ENCODE peak calls at places on chromosomes 5 and 9, in seven cellular contexts. D, M, I, H, O, K and P are unnamed samples.

GRCh38 chr5:132489051-132489770 is 1.4 kb downstream of the IRF1 start:
- DNase-seq in D (no peak), M (peak), K (peak), I (no peak), O (peak), H (no peak), P (peak)

GRCh38 chr9:114085404-114085803 is 7.3 kb upstream of the AMBP start:
- DNase-seq in I (no peak), O (peak), D (no peak), K (no peak), M (no peak), H (no peak), P (no peak)

GRCh38 chr5:2989517-2989916 is 238.0 kb upstream of the IRX2 start:
- DNase-seq in H (no peak), I (no peak), K (no peak), D (no peak), O (peak), M (no peak), P (no peak)

GRCh38 chr9:128082173-128082572 is 14.1 kb downstream of the SLC25A25 start:
- DNase-seq in O (no peak), K (no peak), H (no peak), D (no peak), I (no peak), M (no peak), P (no peak)

GRCh38 chr9:100227636-100228035 is 125.1 kb downstream of the TEX10 start:
- DNase-seq in I (no peak), M (no peak), K (no peak), O (no peak), H (no peak), D (no peak), P (no peak)

GRCh38 chr5:120464627-120465280 is 654 bp downstream of the PRR16 start:
- DNase-seq in O (peak), H (no peak), I (no peak), M (no peak), D (no peak), K (peak), P (no peak)

GRCh38 chr5:40046792-40047191 is 622.0 kb upstream of the DAB2 start:
- DNase-seq in M (no peak), D (no peak), I (peak), H (no peak), K (no peak), O (no peak), P (no peak)

GRCh38 chr5:126052120-126052519 is 371.1 kb upstream of the GRAMD2B start:
- DNase-seq in I (peak), D (no peak), O (no peak), H (no peak), M (no peak), K (no peak), P (no peak)

DNA sequence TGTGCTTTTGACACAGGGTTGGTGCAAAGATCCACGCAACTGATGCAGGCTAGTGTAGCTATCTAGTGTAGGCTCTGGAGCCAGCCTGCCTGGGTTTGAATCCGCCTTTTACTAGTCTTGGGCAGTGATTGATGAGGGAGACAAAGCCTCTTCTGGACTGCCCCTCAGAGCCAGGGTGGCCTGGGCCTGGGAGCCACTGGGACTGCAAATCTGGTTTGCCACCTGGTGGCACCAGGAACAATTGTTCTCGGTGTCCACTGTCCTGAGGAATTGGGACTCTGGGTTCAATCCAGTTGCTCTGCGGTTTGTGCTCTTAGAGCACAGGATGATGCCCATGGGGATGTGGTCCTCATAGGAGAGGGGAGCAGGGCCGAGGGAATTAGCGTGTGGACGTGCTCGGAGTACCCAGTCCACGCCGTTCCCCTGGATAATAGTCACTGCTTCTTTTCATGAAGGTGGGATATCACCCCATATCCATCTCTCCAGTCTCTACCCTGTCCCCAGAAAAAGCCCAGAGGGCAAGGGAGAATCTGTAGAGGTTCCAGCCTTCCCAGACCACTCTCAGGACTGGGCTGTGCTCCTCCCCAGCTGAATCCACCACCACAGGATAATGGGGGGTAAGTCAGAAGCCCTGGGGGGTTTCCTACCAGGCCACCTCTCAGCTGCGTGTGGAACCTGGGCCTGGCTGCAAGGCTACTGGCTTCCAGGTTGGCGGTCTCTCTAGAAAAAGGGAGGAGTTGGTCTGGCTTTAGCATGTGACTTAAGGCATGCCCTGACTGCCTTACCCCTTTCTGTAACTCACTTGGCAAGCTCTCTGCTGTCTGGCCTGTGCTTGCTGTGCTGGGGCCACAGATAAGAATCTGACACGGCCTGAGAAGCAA is 1.9 kb downstream of the B4GALT7 start:
- DNase-seq in M (peak), I (no peak), K (no peak), D (no peak), H (no peak), O (no peak), P (no peak)
- H3K4me3 ChIP-seq in M (peak), I (no peak), K (no peak), D (no peak), H (peak), O (no peak), P (no peak)

DNA sequence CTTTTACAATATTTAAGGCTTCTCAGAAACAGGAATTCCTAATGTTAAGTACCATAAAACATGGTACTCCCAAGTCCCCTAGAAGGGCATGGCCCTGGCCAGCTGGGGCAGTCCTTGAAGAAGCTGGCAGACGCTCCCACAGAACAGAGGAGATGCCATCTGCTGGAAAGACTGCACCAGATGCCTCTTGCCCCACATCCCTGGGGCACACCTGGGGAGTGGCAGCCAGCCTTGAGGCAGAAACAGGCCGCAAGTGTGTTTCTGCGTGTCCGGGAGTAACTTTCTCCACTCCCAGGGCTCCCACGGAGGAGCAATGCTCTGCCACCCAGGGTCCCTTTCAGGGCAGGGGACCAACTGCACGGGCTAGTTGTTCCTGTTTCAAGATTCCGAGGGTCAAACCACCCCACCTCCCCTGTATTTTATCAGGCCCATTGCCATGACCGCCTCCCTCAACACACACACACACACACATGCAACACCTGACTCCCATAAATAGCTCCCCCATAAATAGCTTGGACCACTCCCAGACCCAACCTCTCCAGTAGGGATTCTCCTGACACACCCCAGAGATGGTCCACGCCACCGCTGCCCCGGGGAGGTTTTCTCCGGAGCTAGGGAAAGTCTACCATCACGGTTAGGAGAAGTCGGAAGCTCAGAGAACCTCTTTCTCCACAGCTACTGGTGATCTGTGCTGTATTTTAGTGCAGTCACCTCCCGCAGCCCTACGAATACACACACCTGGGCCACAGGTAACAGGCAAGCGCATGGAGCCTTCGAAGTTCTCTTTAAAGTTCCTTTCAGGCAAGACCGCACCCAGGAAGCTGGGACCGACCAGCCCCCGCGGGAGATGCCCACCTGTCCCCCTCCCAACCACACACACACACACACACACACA is 1.5 kb downstream of the SPOCK1 start:
- DNase-seq in O (no peak), M (no peak), I (no peak), K (no peak), H (no peak), D (no peak), P (no peak)
- TF ChIP-seq CTCF in O (no peak), M (no peak), I (no peak), K (no peak), H (no peak), D (no peak), P (no peak)

GRCh38 chr5:93302711-93303110 is 278.3 kb downstream of the NR2F1-AS1 start:
- DNase-seq in I (no peak), O (no peak), H (no peak), D (no peak), M (no peak), K (no peak), P (no peak)
- H3K4me3 ChIP-seq in I (no peak), O (no peak), H (no peak), D (no peak), M (no peak), K (no peak), P (no peak)

DNA sequence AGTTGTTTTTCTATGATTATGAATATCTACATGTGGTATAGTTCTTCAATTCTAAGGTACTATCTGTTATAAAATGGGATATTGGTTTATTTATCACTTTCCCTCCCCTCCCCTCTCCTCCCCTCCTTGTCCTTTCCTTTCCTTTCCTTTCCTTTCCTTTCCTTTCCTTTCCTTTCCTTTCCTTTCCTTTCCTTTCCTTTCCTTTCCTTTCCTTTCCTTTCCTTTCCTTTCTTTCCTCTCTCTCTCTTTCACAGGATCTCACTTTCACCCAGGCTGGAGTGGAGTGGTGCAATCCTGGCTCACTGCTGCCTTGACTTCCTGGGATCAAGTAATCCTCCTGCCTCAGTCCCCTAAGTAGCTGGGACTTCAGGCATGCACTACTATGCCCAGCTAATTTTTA is 466.8 kb downstream of the DMAC1 start:
- DNase-seq in O (no peak), M (no peak), H (no peak), D (no peak), K (no peak), I (no peak), P (no peak)
- TF ChIP-seq CTCF in O (no peak), M (no peak), H (no peak), D (no peak), K (no peak), I (no peak), P (no peak)

DNA sequence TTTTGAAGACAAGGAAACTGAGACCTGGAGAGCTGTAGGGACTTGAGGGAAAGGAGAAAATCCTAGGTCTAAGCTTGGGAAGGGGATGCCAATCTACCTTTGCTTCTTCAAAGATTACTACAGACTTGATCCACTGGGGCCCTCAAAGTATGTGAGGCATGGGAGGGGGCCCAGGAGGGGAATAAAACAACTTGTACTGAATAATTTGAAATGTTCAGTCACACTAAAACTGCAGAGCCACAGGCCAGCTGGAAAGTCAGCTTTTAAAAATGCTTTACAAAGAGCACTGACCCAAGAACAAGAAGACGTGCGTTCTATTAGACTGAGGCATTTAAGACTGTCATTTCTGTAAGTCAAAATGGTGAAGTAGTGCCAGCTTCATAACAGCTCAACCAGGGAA is 13.6 kb downstream of the IL33 start:
- DNase-seq in O (no peak), H (no peak), K (no peak), I (no peak), D (no peak), M (no peak), P (no peak)
- H3K4me3 ChIP-seq in O (no peak), H (no peak), K (no peak), I (no peak), D (no peak), M (no peak), P (no peak)

GRCh38 chr9:131837836-131838235 is 98.0 kb upstream of the RAPGEF1 start:
- DNase-seq in M (no peak), O (no peak), K (no peak), H (no peak), I (no peak), D (no peak), P (no peak)

GRCh38 chr9:131836021-131836420 is 96.1 kb upstream of the RAPGEF1 start:
- DNase-seq in M (no peak), K (no peak), I (no peak), O (no peak), H (no peak), D (no peak), P (no peak)

GRCh38 chr9:131836607-131837315 is 96.9 kb upstream of the RAPGEF1 start:
- DNase-seq in M (no peak), D (no peak), K (no peak), I (no peak), O (no peak), H (no peak), P (no peak)

GRCh38 chr9:131838581-131839280 is 98.9 kb upstream of the RAPGEF1 start:
- DNase-seq in I (no peak), H (no peak), M (no peak), K (no peak), O (peak), D (no peak), P (no peak)

DNA sequence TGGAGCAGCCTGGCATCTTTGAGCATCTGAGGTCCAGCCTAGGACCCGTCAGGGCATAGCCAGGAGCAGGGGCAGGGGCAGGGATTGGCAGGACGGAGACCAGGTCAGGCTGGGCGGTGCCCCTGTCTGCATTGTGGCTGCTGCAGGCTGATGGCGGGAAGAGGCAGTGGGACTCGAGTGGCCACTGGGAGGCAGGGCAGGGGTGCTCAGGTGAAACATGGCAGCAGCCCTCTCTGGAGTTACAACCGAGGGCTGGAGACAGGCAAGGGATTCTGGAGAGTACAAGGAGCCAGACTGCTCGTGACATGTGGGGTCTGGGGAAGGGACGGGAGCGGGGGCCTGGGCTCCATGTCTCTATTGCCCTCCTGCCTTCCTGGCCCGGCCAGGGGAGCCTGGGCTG is 97.4 kb upstream of the RAPGEF1 start:
- DNase-seq in M (no peak), O (peak), K (no peak), D (no peak), I (no peak), H (no peak), P (no peak)
- TF ChIP-seq CTCF in M (no peak), O (peak), K (no peak), D (no peak), I (no peak), H (peak), P (peak)

GRCh38 chr5:143093452-143094086 is 309.9 kb downstream of the NR3C1 start:
- DNase-seq in I (no peak), K (no peak), D (no peak), O (no peak), M (no peak), H (no peak), P (no peak)

DNA sequence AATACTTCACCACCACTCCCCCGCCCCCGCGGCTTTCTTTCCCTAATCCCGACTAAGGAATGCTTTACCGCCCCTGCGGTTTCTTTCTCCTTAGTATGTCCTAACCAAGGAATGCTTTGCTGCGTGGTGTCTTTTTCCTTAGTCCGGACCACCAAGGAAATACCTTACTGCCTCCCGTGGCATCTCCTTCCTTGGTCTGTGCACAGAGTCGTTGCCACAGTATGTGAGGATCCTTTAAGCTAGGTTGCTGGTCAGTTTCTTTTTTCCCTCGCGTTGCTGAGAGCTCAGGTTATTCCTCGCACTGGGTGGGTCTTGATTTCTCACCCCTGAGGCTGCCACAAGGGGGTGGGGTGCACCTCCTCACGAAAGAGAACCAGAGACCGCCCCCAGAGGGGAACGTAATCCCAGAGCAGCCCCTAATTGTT is 309.4 kb downstream of the NR3C1 start:
- DNase-seq in O (peak), M (no peak), H (no peak), K (no peak), D (no peak), I (peak), P (no peak)
- H3K4me3 ChIP-seq in O (peak), M (no peak), H (peak), K (no peak), D (no peak), I (peak), P (no peak)

GRCh38 chr5:172640139-172640538 is 924 bp upstream of the NEURL1B start:
- DNase-seq in D (no peak), K (no peak), O (peak), I (no peak), H (no peak), M (no peak), P (no peak)

GRCh38 chr5:172642511-172642910 is 1.4 kb downstream of the NEURL1B start:
- DNase-seq in I (no peak), D (no peak), K (peak), M (no peak), O (no peak), H (no peak), P (no peak)

GRCh38 chr5:172642046-172642409 is 965 bp downstream of the NEURL1B start:
- DNase-seq in D (no peak), M (no peak), O (no peak), H (no peak), K (no peak), I (no peak), P (no peak)

GRCh38 chr5:172641359-172642045 is 439 bp downstream of the NEURL1B start:
- DNase-seq in O (no peak), D (no peak), I (no peak), H (no peak), K (no peak), M (peak), P (no peak)

GRCh38 chr5:172640822-172641358 is at the start of gene NEURL1B:
- DNase-seq in K (peak), O (peak), M (peak), D (no peak), I (peak), H (no peak), P (peak)
- TF ChIP-seq CTCF in K (no peak), O (no peak), M (no peak), D (no peak), I (no peak), H (no peak), P (no peak)